ENCODE peak calls at places on chromosomes 16 and 17, in nine cellular contexts. J, V, G, Q, H, X, I, Z and L are unnamed samples.

GRCh38 chr17:50220811-50221210 is 19.4 kb upstream of the COL1A1 start:
- DNase-seq in J (no peak), V (no peak), G (no peak), Q (no peak), H (no peak), X (no peak), I (no peak), Z (no peak), L (no peak)

GRCh38 chr17:34758316-34758715 is 178.9 kb downstream of the TMEM132E start:
- DNase-seq in J (no peak), V (no peak), G (no peak), Q (no peak), H (no peak), X (no peak), I (no peak), Z (no peak), L (no peak)

GRCh38 chr17:6815775-6816174 is 15.8 kb downstream of the TEKT1 start:
- DNase-seq in J (no peak), V (no peak), G (no peak), Q (no peak), H (no peak), X (no peak), I (peak; percentile 54), Z (no peak), L (no peak)

GRCh38 chr16:89020068-89020924 is 43.3 kb upstream of the CBFA2T3 start:
- DNase-seq in J (no peak), V (no peak), G (no peak), Q (no peak), H (no peak), X (no peak), I (no peak), Z (no peak), L (no peak)

GRCh38 chr17:67863624-67864247 is 38.4 kb downstream of the BPTF start:
- DNase-seq in J (no peak), V (no peak), G (no peak), Q (no peak), H (no peak), X (no peak), I (no peak), Z (no peak), L (no peak)

GRCh38 chr16:31112711-31113419 is 4.6 kb upstream of the KAT8 start:
- DNase-seq in J (no peak), V (no peak), G (no peak), Q (no peak), H (no peak), X (no peak), I (peak; percentile 83), Z (no peak), L (no peak)

GRCh38 chr16:31084584-31085298 is 4.0 kb downstream of the PRSS53 start:
- DNase-seq in J (no peak), V (no peak), G (no peak), Q (no peak), H (no peak), X (no peak), I (no peak), Z (peak; percentile 46), L (no peak)

GRCh38 chr17:39462644-39463375 is 1.5 kb downstream of the CDK12 start:
- DNase-seq in J (no peak), V (no peak), G (peak; percentile 10), Q (no peak), H (no peak), X (no peak), I (peak; percentile 61), Z (no peak), L (no peak)

GRCh38 chr17:17613708-17614114 is 22.2 kb upstream of the PEMT start:
- DNase-seq in J (peak; percentile 46), V (peak; percentile 45), G (peak; percentile 66), Q (peak; percentile 45), H (no peak), X (no peak), I (peak; percentile 82), Z (no peak), L (peak; percentile 65)

GRCh38 chr17:3993493-3994220 is 29.4 kb upstream of the ATP2A3 start:
- DNase-seq in J (no peak), V (no peak), G (no peak), Q (no peak), H (no peak), X (no peak), I (no peak), Z (peak; percentile 16), L (no peak)

GRCh38 chr16:11100239-11100750 is 155.7 kb downstream of the SOCS1 start:
- DNase-seq in J (peak; percentile 94), V (peak; percentile 81), G (no peak), Q (no peak), H (no peak), X (no peak), I (no peak), Z (peak; percentile 75), L (peak; percentile 70)

GRCh38 chr16:49350265-49351103 is 23.1 kb upstream of the C16orf78 start:
- DNase-seq in J (no peak), V (peak; percentile 56), G (peak; percentile 28), Q (peak; percentile 45), H (no peak), X (no peak), I (peak; percentile 82), Z (peak; percentile 74), L (peak; percentile 67)

GRCh38 chr17:1197781-1198490 is 18.2 kb upstream of the ABR start:
- DNase-seq in J (no peak), V (peak; percentile 44), G (no peak), Q (no peak), H (peak; percentile 88), X (no peak), I (peak; percentile 91), Z (peak; percentile 82), L (peak; percentile 81)

GRCh38 chr17:45305532-45306087 is 11.2 kb downstream of the MAP3K14 start:
- DNase-seq in J (no peak), V (no peak), G (no peak), Q (no peak), H (no peak), X (no peak), I (no peak), Z (no peak), L (no peak)

GRCh38 chr17:45306094-45306493 is 10.7 kb downstream of the MAP3K14 start:
- DNase-seq in J (no peak), V (no peak), G (no peak), Q (no peak), H (no peak), X (no peak), I (no peak), Z (no peak), L (no peak)

GRCh38 chr17:45307290-45308015 is 9.4 kb downstream of the MAP3K14 start:
- DNase-seq in J (peak; percentile 53), V (peak; percentile 49), G (no peak), Q (no peak), H (peak; percentile 30), X (no peak), I (no peak), Z (no peak), L (no peak)

GRCh38 chr17:45308016-45308365 is 8.8 kb downstream of the MAP3K14 start:
- DNase-seq in J (no peak), V (no peak), G (no peak), Q (no peak), H (no peak), X (no peak), I (no peak), Z (no peak), L (no peak)

GRCh38 chr17:45306623-45307022 is 10.2 kb downstream of the MAP3K14 start:
- DNase-seq in J (no peak), V (no peak), G (no peak), Q (no peak), H (no peak), X (no peak), I (no peak), Z (no peak), L (no peak)
- TF ChIP-seq CTCF in J (peak; percentile 21), V (no peak), G (no peak), Q (no peak), H (no peak), X (no peak), I (no peak), Z (no peak), L (peak; percentile 11)

DNA sequence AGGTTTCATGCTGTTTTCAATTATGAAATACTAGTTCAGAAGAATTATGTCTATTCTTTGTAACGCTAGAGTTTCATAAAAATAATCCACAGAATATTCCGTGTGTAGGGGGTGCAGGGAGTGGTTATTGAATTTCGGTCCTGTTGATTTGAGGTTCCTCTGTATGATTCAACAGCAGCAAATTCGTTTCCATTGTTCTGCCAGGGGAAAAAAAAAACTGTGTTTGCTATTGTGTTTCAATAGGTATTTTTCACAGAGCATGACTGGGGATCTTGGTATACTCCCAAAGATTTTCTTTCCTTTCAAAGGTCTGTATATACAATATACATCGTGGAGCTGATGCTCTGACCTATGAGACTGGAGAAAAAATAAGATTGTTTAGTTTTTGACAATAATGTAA is 15.8 kb downstream of the SHISA9 start:
- DNase-seq in J (no peak), V (no peak), G (no peak), Q (no peak), H (no peak), X (no peak), I (no peak), Z (no peak), L (no peak)
- H3K27ac ChIP-seq in J (no peak overlapping the region), V (no peak overlapping the region), G (no peak overlapping the region), Q (peak overlapping the region; percentile 77), H (no peak overlapping the region), X (no peak overlapping the region), I (no peak overlapping the region), Z (no peak overlapping the region), L (no peak overlapping the region)

DNA sequence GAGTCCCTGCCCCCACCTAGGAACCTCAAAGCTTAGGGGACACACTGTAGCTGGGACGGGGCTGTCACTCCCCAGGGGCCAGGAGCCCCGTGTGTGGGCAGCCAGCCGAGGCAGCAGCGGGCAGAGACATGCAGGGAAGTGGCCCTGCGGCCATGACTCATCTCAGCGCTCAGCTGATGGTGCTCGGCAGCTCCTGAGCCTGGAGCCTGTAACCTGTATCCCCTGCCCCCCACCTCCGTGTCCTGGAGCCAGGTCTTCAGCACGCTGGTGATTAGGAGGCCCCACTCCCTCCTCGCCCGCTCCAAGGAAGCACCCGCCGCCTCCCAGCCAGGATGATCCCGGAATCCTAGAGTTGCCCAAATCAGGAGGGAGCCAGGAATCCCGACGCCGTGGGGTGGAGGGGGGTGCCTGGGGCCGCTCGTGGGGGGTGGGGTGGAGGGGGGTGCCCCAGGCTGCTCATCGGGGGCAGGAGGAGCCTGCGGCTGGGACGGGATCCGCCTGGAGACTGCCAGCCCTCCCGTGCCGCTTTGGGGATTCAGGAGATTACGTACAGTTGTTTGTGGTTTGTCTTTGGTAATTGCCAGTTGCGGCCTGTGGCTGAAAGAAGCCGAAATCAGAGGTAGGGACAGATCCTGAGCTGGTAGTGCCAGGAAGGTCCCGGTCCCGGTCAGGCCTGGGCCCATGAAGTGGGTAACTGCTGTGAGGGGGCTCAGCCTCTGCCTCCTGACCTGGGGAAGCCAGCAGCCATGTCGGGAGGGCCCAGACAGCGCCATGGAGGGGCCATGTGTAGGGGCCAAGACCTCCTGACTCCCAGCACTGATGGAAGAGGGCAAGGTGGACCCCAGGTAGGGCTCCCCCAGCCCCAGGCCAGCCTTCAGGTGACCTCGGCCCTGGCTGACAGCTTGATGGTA is 35.3 kb upstream of the SSTR5 start:
- DNase-seq in J (no peak), V (no peak), G (no peak), Q (peak; percentile 63), H (peak; percentile 20), X (no peak), I (no peak), Z (no peak), L (peak; percentile 3)
- H3K4me3 ChIP-seq in J (no peak overlapping the region), V (no peak overlapping the region), G (no peak overlapping the region), Q (no peak overlapping the region), H (no peak overlapping the region), X (no peak overlapping the region), I (no peak overlapping the region), Z (no peak overlapping the region), L (no peak overlapping the region)

DNA sequence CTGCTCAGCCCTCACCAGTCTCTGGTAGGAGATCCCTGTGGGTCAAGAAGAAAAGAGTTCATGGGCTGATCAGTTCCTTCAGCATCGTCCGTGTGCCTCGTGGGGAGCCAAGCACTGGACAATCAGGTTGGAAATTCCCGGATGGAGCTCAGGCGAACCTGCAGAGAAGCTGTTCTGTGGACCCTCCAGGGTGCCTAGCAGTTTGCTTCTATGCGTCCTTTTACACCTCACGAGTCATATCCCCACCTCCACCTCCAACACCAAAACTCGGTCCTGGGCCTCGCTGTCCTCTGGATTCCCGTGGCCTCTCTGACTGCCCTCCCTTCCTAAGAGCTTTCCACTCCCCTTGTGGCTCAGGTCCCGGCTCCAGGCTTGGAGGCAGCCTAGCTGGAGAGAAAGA is 26.1 kb upstream of the PIK3R6 start:
- DNase-seq in J (no peak), V (no peak), G (no peak), Q (no peak), H (no peak), X (no peak), I (no peak), Z (no peak), L (no peak)
- TF ChIP-seq CTCF in J (no peak), V (no peak), G (no peak), Q (no peak), H (no peak), X (no peak), I (no peak), Z (no peak), L (no peak)